ENCODE peak calls at places on chromosome 11, in four cellular contexts. D, N, R and B are unnamed samples. For H3K9me3, the result is how much of the 10 kb centered on the place peaks cover.

GRCh38 chr11:130071211-130071712 is 1.6 kb downstream of the APLP2 start:
- DNase-seq in D (no peak), N (no peak), R (peak), B (no peak)

GRCh38 chr11:116984589-116984988 is 113.6 kb downstream of the SIK3 start:
- DNase-seq in D (no peak), N (no peak), R (no peak), B (no peak)

GRCh38 chr11:47060807-47061206 is 115.9 kb downstream of the ARFGAP2 start:
- DNase-seq in D (no peak), N (no peak), R (no peak), B (no peak)

GRCh38 chr11:119166368-119167076 is 2.0 kb upstream of the NLRX1 start:
- DNase-seq in D (no peak), N (no peak), R (peak), B (no peak)

GRCh38 chr11:65424200-65425104 is 1.9 kb downstream of the NEAT1 start:
- DNase-seq in D (no peak), N (no peak), R (no peak), B (peak)

GRCh38 chr11:44456544-44457270 is 108.8 kb upstream of the CD82 start:
- DNase-seq in D (no peak), N (peak), R (peak), B (peak)

GRCh38 chr11:2944953-2945756 is 15.9 kb upstream of the PHLDA2 start:
- DNase-seq in D (peak), N (no peak), R (no peak), B (no peak)

GRCh38 chr11:115447273-115447864 is 56.8 kb downstream of the CADM1 start:
- DNase-seq in D (no peak), N (no peak), R (no peak), B (no peak)

GRCh38 chr11:3006505-3007260 is 14.6 kb upstream of the NAP1L4 start:
- DNase-seq in D (no peak), N (no peak), R (no peak), B (no peak)

GRCh38 chr11:63887600-63887999 is 29.4 kb downstream of the RCOR2 start:
- DNase-seq in D (no peak), N (no peak), R (no peak), B (no peak)

GRCh38 chr11:63884191-63884590 is 32.8 kb downstream of the RCOR2 start:
- DNase-seq in D (no peak), N (no peak), R (no peak), B (no peak)

GRCh38 chr11:63879598-63879997 is 37.4 kb downstream of the RCOR2 start:
- DNase-seq in D (no peak), N (no peak), R (no peak), B (no peak)

GRCh38 chr11:63880031-63880841 is 36.7 kb downstream of the RCOR2 start:
- DNase-seq in D (no peak), N (no peak), R (no peak), B (no peak)

GRCh38 chr11:63882555-63883242 is 34.3 kb downstream of the RCOR2 start:
- DNase-seq in D (no peak), N (no peak), R (no peak), B (peak)
- H3K4me2 ChIP-seq in D (no peak), N (no peak), R (no peak), B (no peak)

GRCh38 chr11:87292598-87292997 is 254.9 kb downstream of the TMEM135 start:
- DNase-seq in D (no peak), N (no peak), R (no peak), B (no peak)

GRCh38 chr11:87299041-87299481 is 261.3 kb downstream of the TMEM135 start:
- DNase-seq in D (no peak), N (no peak), R (no peak), B (peak)

GRCh38 chr11:87298155-87298554 is 260.4 kb downstream of the TMEM135 start:
- DNase-seq in D (no peak), N (no peak), R (no peak), B (no peak)

GRCh38 chr11:87296627-87297026 is 258.9 kb downstream of the TMEM135 start:
- DNase-seq in D (no peak), N (no peak), R (no peak), B (peak)

DNA sequence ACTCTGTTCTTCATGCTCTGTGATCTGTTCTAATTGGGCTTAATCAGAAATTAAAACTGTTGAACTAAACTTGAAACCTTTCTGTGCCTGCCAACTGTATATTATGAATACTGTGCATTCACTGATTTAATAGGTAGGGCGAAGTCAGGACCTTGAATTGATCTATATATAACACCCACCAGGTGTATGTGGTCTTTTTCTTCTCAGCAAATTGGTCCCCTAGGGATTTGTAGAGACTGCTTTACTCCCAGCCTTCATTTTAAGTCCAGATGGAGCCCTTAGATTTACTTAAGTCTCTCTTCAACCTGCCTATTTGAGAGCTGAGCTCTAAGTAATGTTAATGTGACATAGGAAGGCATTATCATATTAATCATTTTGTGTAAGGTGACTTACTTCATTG is 257.5 kb downstream of the TMEM135 start:
- DNase-seq in D (no peak), N (no peak), R (no peak), B (peak)
- H3K9me3 ChIP-seq in D (under half), N (under half), R (under half), B (under half)

GRCh38 chr11:60310407-60310998 is 16.6 kb upstream of the MS4A6E start:
- DNase-seq in D (no peak), N (no peak), R (no peak), B (no peak)
- H3K4me2 ChIP-seq in D (no peak), N (no peak), R (no peak), B (no peak)

GRCh38 chr11:74863410-74863809 is 85.5 kb downstream of the XRRA1 start:
- DNase-seq in D (no peak), N (no peak), R (no peak), B (no peak)

GRCh38 chr11:74870485-74870884 is 78.4 kb downstream of the XRRA1 start:
- DNase-seq in D (no peak), N (peak), R (peak), B (peak)

GRCh38 chr11:74871037-74871436 is 77.9 kb downstream of the XRRA1 start:
- DNase-seq in D (no peak), N (no peak), R (no peak), B (no peak)

GRCh38 chr11:74860743-74861142 is 88.1 kb downstream of the XRRA1 start:
- DNase-seq in D (no peak), N (no peak), R (no peak), B (no peak)

DNA sequence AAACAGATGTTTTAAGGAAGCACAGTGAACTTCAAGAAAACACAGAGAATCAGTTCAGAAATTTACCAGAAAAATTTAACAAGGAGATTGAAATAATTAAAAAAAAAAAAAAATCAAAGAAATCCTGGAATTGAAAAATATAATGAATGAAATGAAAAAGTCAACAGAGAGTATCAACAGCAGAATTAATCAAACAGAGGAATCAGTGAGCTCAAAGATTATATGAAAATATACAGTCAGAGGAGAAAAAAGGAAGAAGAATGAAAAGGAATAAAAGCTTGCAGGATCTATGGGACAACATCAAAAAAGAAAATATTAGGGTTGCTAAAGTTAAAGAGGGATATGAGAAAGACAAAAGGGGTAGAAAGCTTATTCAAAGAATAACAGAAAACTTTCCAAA is 82.3 kb downstream of the XRRA1 start:
- DNase-seq in D (no peak), N (no peak), R (no peak), B (peak)
- H3K9me3 ChIP-seq in D (under half), N (under half), R (under half), B (half or more)

DNA sequence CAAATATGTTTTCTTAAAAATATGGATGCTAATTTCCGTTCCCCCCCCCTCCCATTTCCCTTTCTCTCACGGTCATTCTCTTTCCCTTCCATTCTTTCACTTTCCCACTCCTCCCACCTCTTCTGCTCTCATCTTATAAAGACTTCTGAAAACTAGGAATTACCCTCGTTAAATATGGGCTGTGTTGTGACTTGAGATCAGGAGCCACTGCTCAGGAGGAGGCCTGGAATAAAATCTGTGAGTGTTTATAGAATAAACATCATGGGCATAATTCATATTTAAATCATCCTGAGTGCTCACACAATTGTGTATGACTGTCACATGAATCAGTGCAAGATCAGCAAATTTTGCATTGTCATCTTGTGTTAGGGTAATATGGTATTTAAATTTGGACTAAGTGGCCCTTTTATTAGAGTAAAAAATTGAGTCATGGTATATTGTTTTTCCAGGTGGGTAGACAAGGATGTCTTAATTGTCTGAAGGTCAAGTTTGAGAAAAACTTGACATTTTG is 208.0 kb downstream of the DDX10 start:
- DNase-seq in D (no peak), N (no peak), R (no peak), B (no peak)
- H3K4me2 ChIP-seq in D (no peak), N (no peak), R (peak), B (no peak)

DNA sequence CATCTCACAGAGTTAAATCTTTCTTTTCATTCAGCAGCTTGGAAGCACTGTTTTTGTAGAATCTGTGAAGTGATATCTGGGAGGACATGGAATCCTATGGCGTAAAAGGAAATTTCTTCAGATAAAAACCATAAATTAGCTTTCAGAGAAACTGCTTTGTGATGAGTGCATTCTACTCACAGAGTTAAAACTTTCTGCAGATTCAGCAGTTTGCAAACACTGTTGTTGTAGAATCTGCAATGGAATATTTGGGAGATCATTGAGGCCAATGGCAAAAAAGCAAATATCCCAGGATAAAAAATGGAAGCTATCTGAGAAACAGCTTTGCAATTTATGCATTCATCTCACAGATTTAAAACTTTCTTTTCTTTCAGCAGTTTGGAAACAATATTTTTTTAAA is 180.6 kb downstream of the OR4A47 start:
- DNase-seq in D (no peak), N (no peak), R (no peak), B (no peak)
- H3K9me3 ChIP-seq in D (under half), N (under half), R (under half), B (under half)

GRCh38 chr11:75518204-75518549 is 7.6 kb downstream of the GDPD5 start:
- DNase-seq in D (no peak), N (no peak), R (no peak), B (no peak)
- H3K4me2 ChIP-seq in D (no peak), N (no peak), R (no peak), B (peak)

DNA sequence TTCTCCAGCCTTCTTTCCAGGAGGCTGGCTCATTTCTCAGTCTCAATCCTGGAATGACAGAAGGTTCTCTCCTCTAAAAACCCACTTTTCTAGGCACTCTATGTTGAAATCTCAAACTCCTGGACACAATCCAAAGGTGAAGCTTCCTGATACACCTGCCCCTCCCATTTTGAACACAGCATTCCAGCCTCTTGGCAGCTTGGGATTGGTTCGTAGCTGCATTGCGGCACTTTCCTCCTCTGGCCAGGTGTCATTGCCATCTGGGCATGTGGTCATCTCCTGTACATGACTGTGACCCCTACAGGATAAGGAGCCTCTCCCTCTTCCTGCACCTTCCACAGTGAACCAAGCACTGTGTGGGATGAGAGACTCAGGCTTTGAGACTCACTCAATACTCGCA is 230.2 kb upstream of the B3GAT1 start:
- DNase-seq in D (no peak), N (no peak), R (no peak), B (no peak)
- H3K9me3 ChIP-seq in D (under half), N (under half), R (under half), B (under half)

DNA sequence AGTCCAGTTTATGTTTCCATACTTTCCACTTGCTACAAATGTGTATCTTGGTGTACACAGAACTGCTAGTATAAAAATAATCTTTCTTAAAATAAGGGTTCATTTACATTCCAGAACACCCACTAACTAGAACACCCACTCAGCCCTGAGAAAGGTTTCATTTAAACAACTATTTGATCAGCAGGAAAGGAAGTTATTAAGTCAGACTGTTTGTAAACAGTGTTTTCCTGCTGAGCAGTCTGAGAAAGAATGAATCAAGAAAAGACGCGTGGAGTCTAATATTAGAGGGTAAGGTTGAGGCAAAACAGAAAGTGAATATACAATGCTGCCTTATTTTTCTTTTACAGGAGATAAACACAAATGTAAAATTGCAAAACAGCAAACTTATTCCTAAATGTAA is 32.7 kb downstream of the NARS2 start:
- DNase-seq in D (no peak), N (no peak), R (no peak), B (no peak)
- H3K4me2 ChIP-seq in D (no peak), N (no peak), R (no peak), B (peak)